ENCODE peak calls at places on chromosomes 11 and 22, in nine cellular contexts. One of them, this sample, is unnamed.

GRCh38 chr11:126978911-126979310 is 21.7 kb downstream of the KIRREL3 start:
- DNase-seq in small intestine: no peak
- DNase-seq in cardiac muscle cell: no peak
- DNase-seq in AG04450: no peak
- DNase-seq in kidney: no peak
- DNase-seq in esophagus muscularis mucosa: no peak
- DNase-seq in neuronal stem cell: no peak
- DNase-seq in heart left ventricle: no peak
- DNase-seq in heart right ventricle: no peak
- DNase-seq in this sample: no peak

GRCh38 chr11:127675602-127676001 is 675.0 kb upstream of the KIRREL3 start:
- DNase-seq in small intestine: peak
- DNase-seq in cardiac muscle cell: peak
- DNase-seq in AG04450: no peak
- DNase-seq in kidney: no peak
- DNase-seq in esophagus muscularis mucosa: no peak
- DNase-seq in neuronal stem cell: no peak
- DNase-seq in heart left ventricle: no peak
- DNase-seq in heart right ventricle: no peak
- DNase-seq in this sample: no peak

GRCh38 chr11:16890442-16890841 is 123.8 kb downstream of the PLEKHA7 start:
- DNase-seq in small intestine: peak
- DNase-seq in cardiac muscle cell: no peak
- DNase-seq in AG04450: no peak
- DNase-seq in kidney: no peak
- DNase-seq in esophagus muscularis mucosa: no peak
- DNase-seq in neuronal stem cell: no peak
- DNase-seq in heart left ventricle: no peak
- DNase-seq in heart right ventricle: no peak
- DNase-seq in this sample: no peak

GRCh38 chr11:8282621-8283509 is 19.2 kb upstream of the LMO1 start:
- DNase-seq in small intestine: no peak
- DNase-seq in cardiac muscle cell: no peak
- DNase-seq in AG04450: no peak
- DNase-seq in kidney: no peak
- DNase-seq in esophagus muscularis mucosa: no peak
- DNase-seq in neuronal stem cell: no peak
- DNase-seq in heart left ventricle: no peak
- DNase-seq in heart right ventricle: no peak
- DNase-seq in this sample: no peak

GRCh38 chr11:98227266-98227665 is 793.5 kb upstream of the CNTN5 start:
- DNase-seq in small intestine: no peak
- DNase-seq in cardiac muscle cell: peak
- DNase-seq in AG04450: no peak
- DNase-seq in kidney: no peak
- DNase-seq in esophagus muscularis mucosa: no peak
- DNase-seq in neuronal stem cell: no peak
- DNase-seq in heart left ventricle: no peak
- DNase-seq in heart right ventricle: no peak
- DNase-seq in this sample: no peak

GRCh38 chr11:61769169-61769920 is 16.9 kb downstream of the MYRF start:
- DNase-seq in small intestine: no peak
- DNase-seq in cardiac muscle cell: peak
- DNase-seq in AG04450: peak
- DNase-seq in kidney: no peak
- DNase-seq in esophagus muscularis mucosa: no peak
- DNase-seq in neuronal stem cell: no peak
- DNase-seq in heart left ventricle: no peak
- DNase-seq in heart right ventricle: no peak
- DNase-seq in this sample: no peak

GRCh38 chr11:96713301-96713700 is 323.5 kb downstream of the JRKL start:
- DNase-seq in small intestine: no peak
- DNase-seq in cardiac muscle cell: no peak
- DNase-seq in AG04450: no peak
- DNase-seq in kidney: no peak
- DNase-seq in esophagus muscularis mucosa: no peak
- DNase-seq in neuronal stem cell: no peak
- DNase-seq in heart left ventricle: no peak
- DNase-seq in heart right ventricle: no peak
- DNase-seq in this sample: no peak

GRCh38 chr22:48889209-48889830 is 938.4 kb downstream of the BRD1 start:
- DNase-seq in small intestine: no peak
- DNase-seq in cardiac muscle cell: no peak
- DNase-seq in AG04450: no peak
- DNase-seq in kidney: peak
- DNase-seq in esophagus muscularis mucosa: no peak
- DNase-seq in neuronal stem cell: no peak
- DNase-seq in heart left ventricle: no peak
- DNase-seq in heart right ventricle: no peak
- DNase-seq in this sample: no peak

GRCh38 chr11:128886401-128887119 is 4.6 kb upstream of the KCNJ5 start:
- DNase-seq in small intestine: peak
- DNase-seq in cardiac muscle cell: no peak
- DNase-seq in AG04450: no peak
- DNase-seq in kidney: no peak
- DNase-seq in esophagus muscularis mucosa: no peak
- DNase-seq in neuronal stem cell: no peak
- DNase-seq in heart left ventricle: no peak
- DNase-seq in heart right ventricle: no peak
- DNase-seq in this sample: no peak

GRCh38 chr11:128398517-128399152 is 188.7 kb downstream of the ETS1 start:
- DNase-seq in small intestine: no peak
- DNase-seq in cardiac muscle cell: no peak
- DNase-seq in AG04450: no peak
- DNase-seq in kidney: no peak
- DNase-seq in esophagus muscularis mucosa: no peak
- DNase-seq in neuronal stem cell: no peak
- DNase-seq in heart left ventricle: no peak
- DNase-seq in heart right ventricle: no peak
- DNase-seq in this sample: no peak

GRCh38 chr11:111694851-111695250 is 71.3 kb downstream of the PPP2R1B start:
- DNase-seq in small intestine: peak
- DNase-seq in cardiac muscle cell: peak
- DNase-seq in AG04450: peak
- DNase-seq in kidney: no peak
- DNase-seq in esophagus muscularis mucosa: no peak
- DNase-seq in neuronal stem cell: no peak
- DNase-seq in heart left ventricle: peak
- DNase-seq in heart right ventricle: no peak
- DNase-seq in this sample: no peak

GRCh38 chr11:22471405-22471804 is 133.2 kb downstream of the SLC17A6 start:
- DNase-seq in small intestine: no peak
- DNase-seq in cardiac muscle cell: no peak
- DNase-seq in AG04450: no peak
- DNase-seq in kidney: no peak
- DNase-seq in esophagus muscularis mucosa: no peak
- DNase-seq in neuronal stem cell: no peak
- DNase-seq in heart left ventricle: no peak
- DNase-seq in heart right ventricle: no peak
- DNase-seq in this sample: no peak

GRCh38 chr11:90204832-90205646 is 17.8 kb downstream of the CHORDC1 start:
- DNase-seq in small intestine: peak
- DNase-seq in cardiac muscle cell: peak
- DNase-seq in AG04450: peak
- DNase-seq in kidney: no peak
- DNase-seq in esophagus muscularis mucosa: no peak
- DNase-seq in neuronal stem cell: peak
- DNase-seq in heart left ventricle: no peak
- DNase-seq in heart right ventricle: no peak
- DNase-seq in this sample: no peak

GRCh38 chr11:130728185-130729160 is 187.8 kb downstream of the SNX19 start:
- DNase-seq in small intestine: no peak
- DNase-seq in cardiac muscle cell: no peak
- DNase-seq in AG04450: no peak
- DNase-seq in kidney: no peak
- DNase-seq in esophagus muscularis mucosa: no peak
- DNase-seq in neuronal stem cell: no peak
- DNase-seq in heart left ventricle: no peak
- DNase-seq in heart right ventricle: no peak
- DNase-seq in this sample: no peak

GRCh38 chr11:61601512-61601911 is 20.6 kb upstream of the SYT7 start:
- DNase-seq in small intestine: peak
- DNase-seq in cardiac muscle cell: no peak
- DNase-seq in AG04450: no peak
- DNase-seq in kidney: no peak
- DNase-seq in esophagus muscularis mucosa: no peak
- DNase-seq in neuronal stem cell: no peak
- DNase-seq in heart left ventricle: no peak
- DNase-seq in heart right ventricle: no peak
- DNase-seq in this sample: no peak

GRCh38 chr11:35031869-35032268 is 107.1 kb upstream of the CD44 start:
- DNase-seq in small intestine: no peak
- DNase-seq in cardiac muscle cell: no peak
- DNase-seq in AG04450: no peak
- DNase-seq in kidney: no peak
- DNase-seq in esophagus muscularis mucosa: no peak
- DNase-seq in neuronal stem cell: no peak
- DNase-seq in heart left ventricle: no peak
- DNase-seq in heart right ventricle: no peak
- DNase-seq in this sample: no peak

GRCh38 chr22:20027966-20028854 is 7.3 kb downstream of the TANGO2 start:
- DNase-seq in small intestine: peak
- DNase-seq in cardiac muscle cell: peak
- DNase-seq in AG04450: no peak
- DNase-seq in kidney: peak
- DNase-seq in esophagus muscularis mucosa: no peak
- DNase-seq in neuronal stem cell: no peak
- DNase-seq in heart left ventricle: no peak
- DNase-seq in heart right ventricle: no peak
- DNase-seq in this sample: no peak

GRCh38 chr11:111194789-111195188 is 50.7 kb upstream of the POU2AF2 start:
- DNase-seq in small intestine: no peak
- DNase-seq in cardiac muscle cell: no peak
- DNase-seq in AG04450: no peak
- DNase-seq in kidney: no peak
- DNase-seq in esophagus muscularis mucosa: no peak
- DNase-seq in neuronal stem cell: no peak
- DNase-seq in heart left ventricle: no peak
- DNase-seq in heart right ventricle: no peak
- DNase-seq in this sample: no peak

GRCh38 chr11:1271002-1271401 is 38.4 kb downstream of the TOLLIP start:
- DNase-seq in small intestine: no peak
- DNase-seq in cardiac muscle cell: peak
- DNase-seq in AG04450: no peak
- DNase-seq in kidney: peak
- DNase-seq in esophagus muscularis mucosa: no peak
- DNase-seq in neuronal stem cell: no peak
- DNase-seq in heart left ventricle: no peak
- DNase-seq in heart right ventricle: no peak
- DNase-seq in this sample: no peak

GRCh38 chr11:67375320-67376021 is 2.1 kb upstream of the CLCF1 start:
- DNase-seq in small intestine: no peak
- DNase-seq in cardiac muscle cell: no peak
- DNase-seq in AG04450: no peak
- DNase-seq in kidney: peak
- DNase-seq in esophagus muscularis mucosa: no peak
- DNase-seq in neuronal stem cell: no peak
- DNase-seq in heart left ventricle: no peak
- DNase-seq in heart right ventricle: no peak
- DNase-seq in this sample: no peak

GRCh38 chr22:47072642-47072967 is 310.2 kb downstream of the TBC1D22A start:
- DNase-seq in small intestine: no peak
- DNase-seq in cardiac muscle cell: no peak
- DNase-seq in AG04450: no peak
- DNase-seq in kidney: no peak
- DNase-seq in esophagus muscularis mucosa: no peak
- DNase-seq in neuronal stem cell: no peak
- DNase-seq in heart left ventricle: no peak
- DNase-seq in heart right ventricle: no peak
- DNase-seq in this sample: no peak

GRCh38 chr11:6654281-6655019 is 1.2 kb downstream of the DCHS1 start:
- DNase-seq in small intestine: no peak
- DNase-seq in cardiac muscle cell: no peak
- DNase-seq in AG04450: no peak
- DNase-seq in kidney: peak
- DNase-seq in esophagus muscularis mucosa: peak
- DNase-seq in neuronal stem cell: no peak
- DNase-seq in heart left ventricle: no peak
- DNase-seq in heart right ventricle: peak
- DNase-seq in this sample: no peak
- H3K4me3 ChIP-seq in small intestine: no peak
- H3K4me3 ChIP-seq in cardiac muscle cell: peak
- H3K4me3 ChIP-seq in AG04450: peak
- H3K4me3 ChIP-seq in kidney: peak
- H3K4me3 ChIP-seq in esophagus muscularis mucosa: peak
- H3K4me3 ChIP-seq in neuronal stem cell: peak
- H3K4me3 ChIP-seq in heart left ventricle: peak
- H3K4me3 ChIP-seq in heart right ventricle: peak
- H3K4me3 ChIP-seq in this sample: peak

GRCh38 chr11:125165111-125165663 is 636 bp downstream of the PKNOX2 start:
- DNase-seq in small intestine: peak
- DNase-seq in cardiac muscle cell: peak
- DNase-seq in AG04450: no peak
- DNase-seq in kidney: peak
- DNase-seq in esophagus muscularis mucosa: no peak
- DNase-seq in neuronal stem cell: peak
- DNase-seq in heart left ventricle: no peak
- DNase-seq in heart right ventricle: no peak
- DNase-seq in this sample: peak
- H3K27ac ChIP-seq in small intestine: peak
- H3K27ac ChIP-seq in cardiac muscle cell: peak
- H3K27ac ChIP-seq in AG04450: peak
- H3K27ac ChIP-seq in kidney: peak
- H3K27ac ChIP-seq in esophagus muscularis mucosa: peak
- H3K27ac ChIP-seq in neuronal stem cell: peak
- H3K27ac ChIP-seq in heart left ventricle: peak
- H3K27ac ChIP-seq in heart right ventricle: peak
- H3K27ac ChIP-seq in this sample: peak

DNA sequence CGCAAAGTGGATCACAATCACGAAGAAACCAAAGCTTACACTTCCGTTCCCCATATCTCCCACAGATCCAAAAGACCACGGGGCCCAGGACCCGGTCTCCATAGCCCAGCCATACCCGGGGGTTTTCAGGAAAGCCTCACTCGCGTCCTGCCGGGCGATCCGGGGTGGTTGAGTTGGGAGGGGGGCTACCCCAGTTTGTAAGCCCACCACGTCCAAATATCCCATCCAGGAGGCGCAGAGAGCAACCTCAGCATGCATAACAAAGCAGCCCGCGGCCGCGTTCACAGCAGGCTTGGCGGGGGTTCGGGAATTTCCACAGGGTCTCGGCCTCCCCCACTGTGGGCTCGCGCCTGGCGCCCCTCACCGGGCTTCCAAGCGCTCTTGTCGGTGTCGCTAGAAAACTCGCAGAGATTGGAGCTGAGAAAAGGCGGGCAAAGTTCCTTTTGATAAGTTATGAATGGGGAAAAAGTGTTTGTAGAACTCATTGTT is 9.5 kb downstream of the SDF2L1 start:
- DNase-seq in small intestine: no peak
- DNase-seq in cardiac muscle cell: no peak
- DNase-seq in AG04450: no peak
- DNase-seq in kidney: no peak
- DNase-seq in esophagus muscularis mucosa: no peak
- DNase-seq in neuronal stem cell: peak
- DNase-seq in heart left ventricle: no peak
- DNase-seq in heart right ventricle: no peak
- DNase-seq in this sample: no peak
- H3K4me3 ChIP-seq in small intestine: peak
- H3K4me3 ChIP-seq in cardiac muscle cell: peak
- H3K4me3 ChIP-seq in AG04450: peak
- H3K4me3 ChIP-seq in kidney: no peak
- H3K4me3 ChIP-seq in esophagus muscularis mucosa: peak
- H3K4me3 ChIP-seq in neuronal stem cell: peak
- H3K4me3 ChIP-seq in heart left ventricle: peak
- H3K4me3 ChIP-seq in heart right ventricle: peak
- H3K4me3 ChIP-seq in this sample: peak

GRCh38 chr11:113689711-113690618 is 16.1 kb downstream of the TMPRSS5 start:
- DNase-seq in small intestine: no peak
- DNase-seq in cardiac muscle cell: no peak
- DNase-seq in AG04450: no peak
- DNase-seq in kidney: no peak
- DNase-seq in esophagus muscularis mucosa: no peak
- DNase-seq in neuronal stem cell: no peak
- DNase-seq in heart left ventricle: no peak
- DNase-seq in heart right ventricle: no peak
- DNase-seq in this sample: no peak
- H3K27ac ChIP-seq in small intestine: no peak
- H3K27ac ChIP-seq in cardiac muscle cell: no peak
- H3K27ac ChIP-seq in AG04450: no peak
- H3K27ac ChIP-seq in kidney: no peak
- H3K27ac ChIP-seq in esophagus muscularis mucosa: no peak
- H3K27ac ChIP-seq in neuronal stem cell: no peak
- H3K27ac ChIP-seq in heart left ventricle: no peak
- H3K27ac ChIP-seq in heart right ventricle: no peak
- H3K27ac ChIP-seq in this sample: no peak